ENCODE peak calls at places on chromosomes 5 and 9, in five cellular contexts. One of them, this sample, is unnamed.

GRCh38 chr5:149153751-149154610 is 12.7 kb downstream of the ABLIM3 start:
- DNase-seq in uterus: no peak
- DNase-seq in cardiac muscle cell: peak; percentile 38
- DNase-seq in lung: peak; percentile 45
- DNase-seq in psoas muscle: peak; percentile 71
- DNase-seq in this sample: peak; percentile 79

GRCh38 chr5:50727149-50727496 is 60.7 kb downstream of the PARP8 start:
- DNase-seq in cardiac muscle cell: peak; percentile 24
- DNase-seq in lung: no peak
- DNase-seq in psoas muscle: peak; percentile 22
- DNase-seq in uterus: no peak
- DNase-seq in this sample: peak; percentile 18

GRCh38 chr9:6272229-6272597 is 56.0 kb upstream of the TPD52L3 start:
- DNase-seq in cardiac muscle cell: peak; percentile 96
- DNase-seq in lung: peak; percentile 34
- DNase-seq in psoas muscle: no peak
- DNase-seq in uterus: peak; percentile 62
- DNase-seq in this sample: no peak

GRCh38 chr9:108809269-108809668 is 46.5 kb downstream of the ACTL7B start:
- DNase-seq in uterus: no peak
- DNase-seq in lung: no peak
- DNase-seq in cardiac muscle cell: no peak
- DNase-seq in psoas muscle: no peak
- DNase-seq in this sample: no peak

GRCh38 chr5:171724771-171725609 is 60.6 kb upstream of the SMIM23 start:
- DNase-seq in uterus: no peak
- DNase-seq in psoas muscle: no peak
- DNase-seq in lung: no peak
- DNase-seq in cardiac muscle cell: no peak
- DNase-seq in this sample: no peak

GRCh38 chr9:110382731-110383130 is 45.1 kb upstream of the TXNDC8 start:
- DNase-seq in cardiac muscle cell: no peak
- DNase-seq in uterus: no peak
- DNase-seq in lung: no peak
- DNase-seq in psoas muscle: no peak
- DNase-seq in this sample: no peak

GRCh38 chr9:33469891-33470290 is 3.8 kb downstream of the NOL6 start:
- DNase-seq in psoas muscle: no peak
- DNase-seq in cardiac muscle cell: no peak
- DNase-seq in lung: no peak
- DNase-seq in uterus: no peak
- DNase-seq in this sample: no peak

GRCh38 chr5:32157078-32157477 is 17.0 kb downstream of the GOLPH3 start:
- DNase-seq in psoas muscle: no peak
- DNase-seq in lung: no peak
- DNase-seq in cardiac muscle cell: no peak
- DNase-seq in uterus: no peak
- DNase-seq in this sample: no peak

GRCh38 chr9:37583522-37584121 is 7.4 kb upstream of the FBXO10 start:
- DNase-seq in psoas muscle: no peak
- DNase-seq in cardiac muscle cell: no peak
- DNase-seq in lung: no peak
- DNase-seq in uterus: no peak
- DNase-seq in this sample: no peak

GRCh38 chr9:546797-547223 is 294.7 kb upstream of the DMRT1 start:
- DNase-seq in psoas muscle: no peak
- DNase-seq in cardiac muscle cell: peak; percentile 95
- DNase-seq in lung: no peak
- DNase-seq in uterus: peak; percentile 55
- DNase-seq in this sample: no peak

GRCh38 chr5:21709766-21710165 is 1143.4 kb downstream of the CDH12 start:
- DNase-seq in psoas muscle: no peak
- DNase-seq in uterus: no peak
- DNase-seq in lung: no peak
- DNase-seq in cardiac muscle cell: no peak
- DNase-seq in this sample: no peak

GRCh38 chr9:30970186-30970585 is 1414.3 kb upstream of the ACO1 start:
- DNase-seq in cardiac muscle cell: no peak
- DNase-seq in psoas muscle: no peak
- DNase-seq in uterus: no peak
- DNase-seq in lung: no peak
- DNase-seq in this sample: no peak

GRCh38 chr5:124842725-124843595 is 96.5 kb upstream of the ZNF608 start:
- DNase-seq in lung: no peak
- DNase-seq in cardiac muscle cell: peak; percentile 39
- DNase-seq in uterus: no peak
- DNase-seq in psoas muscle: no peak
- DNase-seq in this sample: no peak

GRCh38 chr5:113354056-113354455 is 80.7 kb downstream of the TSSK1B start:
- DNase-seq in uterus: no peak
- DNase-seq in cardiac muscle cell: no peak
- DNase-seq in lung: no peak
- DNase-seq in psoas muscle: no peak
- DNase-seq in this sample: no peak

DNA sequence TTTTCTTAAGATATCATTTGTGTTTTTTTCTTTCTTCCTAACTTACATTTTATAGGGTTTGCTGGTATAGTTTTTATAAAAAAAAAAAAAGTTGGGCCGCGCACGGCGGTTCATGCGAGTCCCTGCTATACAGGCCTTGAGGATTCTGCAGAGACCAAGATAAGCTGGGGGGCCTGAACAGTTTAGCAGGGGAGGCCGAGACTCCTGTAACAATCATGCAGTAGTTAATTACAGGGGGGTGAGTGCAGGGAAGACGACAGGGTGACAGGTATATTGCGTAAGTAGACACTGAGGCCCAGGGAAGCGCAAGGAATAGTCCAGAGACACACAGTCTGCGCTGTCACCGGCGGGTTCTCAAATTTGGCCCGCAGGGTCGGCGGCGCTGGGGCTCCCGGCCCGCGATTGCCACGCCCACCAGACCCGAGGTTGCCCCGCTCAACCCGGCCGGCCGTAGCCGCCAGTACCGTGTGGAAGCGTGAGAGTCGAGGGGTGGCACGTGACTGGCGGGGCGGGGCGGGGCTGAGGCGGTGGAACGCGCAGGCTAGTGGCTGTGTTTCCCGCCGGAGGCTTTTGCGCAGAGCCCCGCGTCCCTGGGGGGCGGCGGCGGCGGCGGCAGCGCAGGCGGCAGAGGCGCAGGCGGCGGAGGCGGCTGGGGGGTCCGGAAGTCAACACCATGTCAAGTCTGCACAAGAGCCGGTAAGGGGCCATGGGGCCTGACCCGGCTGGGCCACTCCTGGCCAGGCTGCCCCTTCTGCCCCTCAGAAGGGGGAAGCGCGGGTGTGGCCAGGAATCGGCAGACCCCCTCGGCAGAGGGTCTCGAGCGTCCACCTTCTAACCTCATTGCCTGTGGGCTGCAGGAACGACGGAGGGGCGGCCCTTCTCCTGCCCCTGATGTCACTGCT is at the start of gene TBC1D13:
- DNase-seq in lung: peak; percentile 91
- DNase-seq in cardiac muscle cell: peak; percentile 91
- DNase-seq in psoas muscle: peak; percentile 92
- DNase-seq in uterus: peak; percentile 88
- DNase-seq in this sample: peak; percentile 96
- H3K27me3 ChIP-seq in lung: no peaks in the 10 kb centered on the region
- H3K27me3 ChIP-seq in cardiac muscle cell: no peaks in the 10 kb centered on the region
- H3K27me3 ChIP-seq in psoas muscle: no peaks in the 10 kb centered on the region
- H3K27me3 ChIP-seq in uterus: no peaks in the 10 kb centered on the region
- H3K27me3 ChIP-seq in this sample: no peaks in the 10 kb centered on the region

DNA sequence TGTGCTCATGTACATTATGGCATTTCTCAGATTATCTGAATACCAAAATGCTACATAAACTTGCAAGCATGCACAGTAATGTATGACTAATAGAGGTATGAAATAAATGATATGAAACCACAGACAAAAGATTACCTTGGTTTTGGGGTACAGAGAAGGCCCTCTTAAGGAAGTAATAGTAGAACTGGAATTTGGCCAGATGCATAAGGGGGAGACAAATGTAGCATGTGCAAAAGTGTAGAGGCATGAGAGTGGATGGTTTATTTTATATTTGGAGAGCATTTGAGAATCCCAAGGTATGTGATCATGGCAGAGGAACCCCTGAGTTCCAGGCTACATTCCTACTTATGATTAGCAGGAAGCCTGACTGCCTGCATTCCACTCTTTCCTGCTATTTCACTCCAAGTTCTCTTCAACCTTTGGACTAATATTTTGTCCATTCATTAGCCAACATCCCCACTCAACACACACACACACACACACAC is 74.2 kb downstream of the MAMDC2 start:
- DNase-seq in psoas muscle: no peak
- DNase-seq in lung: no peak
- DNase-seq in cardiac muscle cell: peak; percentile 70
- DNase-seq in uterus: no peak
- DNase-seq in this sample: no peak
- H3K4me1 ChIP-seq in psoas muscle: peaks cover 17% of the 10 kb centered on the region
- H3K4me1 ChIP-seq in lung: no peaks in the 10 kb centered on the region
- H3K4me1 ChIP-seq in cardiac muscle cell: no peaks in the 10 kb centered on the region
- H3K4me1 ChIP-seq in uterus: no peaks in the 10 kb centered on the region
- H3K4me1 ChIP-seq in this sample: peaks cover 3% of the 10 kb centered on the region

GRCh38 chr5:127652952-127653611 is 4.2 kb downstream of the CTXN3 start:
- DNase-seq in uterus: no peak
- DNase-seq in cardiac muscle cell: no peak
- DNase-seq in lung: no peak
- DNase-seq in psoas muscle: no peak
- DNase-seq in this sample: no peak
- H3K27me3 ChIP-seq in uterus: no peaks in the 10 kb centered on the region
- H3K27me3 ChIP-seq in cardiac muscle cell: no peaks in the 10 kb centered on the region
- H3K27me3 ChIP-seq in lung: no peaks in the 10 kb centered on the region
- H3K27me3 ChIP-seq in psoas muscle: no peaks in the 10 kb centered on the region
- H3K27me3 ChIP-seq in this sample: no peaks in the 10 kb centered on the region

DNA sequence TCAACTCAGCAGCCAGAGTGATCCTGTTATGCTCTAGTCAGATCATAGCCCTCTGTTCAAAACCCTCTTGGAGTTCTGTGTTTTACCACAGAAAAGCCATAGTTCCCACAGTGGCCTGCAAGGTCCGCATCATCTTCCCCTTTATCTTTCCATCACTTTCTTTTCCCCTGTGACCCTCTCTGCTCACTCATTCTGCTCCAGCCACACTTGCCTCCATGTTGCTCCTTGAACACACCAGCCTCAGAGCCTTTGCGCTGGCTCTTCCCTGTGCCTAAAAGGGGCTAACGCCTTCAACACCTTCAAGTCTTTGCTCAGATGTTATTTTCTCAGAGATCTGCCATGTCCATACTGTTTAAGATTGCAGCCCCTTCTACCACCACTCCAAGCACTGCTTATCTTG is 26.3 kb downstream of the CSF2 start:
- DNase-seq in psoas muscle: no peak
- DNase-seq in uterus: no peak
- DNase-seq in lung: no peak
- DNase-seq in cardiac muscle cell: no peak
- DNase-seq in this sample: no peak
- H3K4me1 ChIP-seq in psoas muscle: peaks cover 4% of the 10 kb centered on the region
- H3K4me1 ChIP-seq in uterus: no peaks in the 10 kb centered on the region
- H3K4me1 ChIP-seq in lung: no peaks in the 10 kb centered on the region
- H3K4me1 ChIP-seq in cardiac muscle cell: peaks cover 9% of the 10 kb centered on the region
- H3K4me1 ChIP-seq in this sample: peaks cover 5% of the 10 kb centered on the region

GRCh38 chr5:135050244-135050767 is 16.3 kb upstream of the PITX1 start:
- DNase-seq in psoas muscle: no peak
- DNase-seq in cardiac muscle cell: no peak
- DNase-seq in lung: no peak
- DNase-seq in uterus: no peak
- DNase-seq in this sample: peak; percentile 5

GRCh38 chr5:135048286-135048685 is 14.3 kb upstream of the PITX1 start:
- DNase-seq in cardiac muscle cell: no peak
- DNase-seq in uterus: no peak
- DNase-seq in lung: no peak
- DNase-seq in psoas muscle: no peak
- DNase-seq in this sample: no peak

GRCh38 chr5:135047347-135047695 is 13.3 kb upstream of the PITX1 start:
- DNase-seq in cardiac muscle cell: no peak
- DNase-seq in psoas muscle: no peak
- DNase-seq in uterus: no peak
- DNase-seq in lung: no peak
- DNase-seq in this sample: no peak

GRCh38 chr5:135046661-135047346 is 12.8 kb upstream of the PITX1 start:
- DNase-seq in uterus: no peak
- DNase-seq in psoas muscle: no peak
- DNase-seq in lung: no peak
- DNase-seq in cardiac muscle cell: no peak
- DNase-seq in this sample: no peak

DNA sequence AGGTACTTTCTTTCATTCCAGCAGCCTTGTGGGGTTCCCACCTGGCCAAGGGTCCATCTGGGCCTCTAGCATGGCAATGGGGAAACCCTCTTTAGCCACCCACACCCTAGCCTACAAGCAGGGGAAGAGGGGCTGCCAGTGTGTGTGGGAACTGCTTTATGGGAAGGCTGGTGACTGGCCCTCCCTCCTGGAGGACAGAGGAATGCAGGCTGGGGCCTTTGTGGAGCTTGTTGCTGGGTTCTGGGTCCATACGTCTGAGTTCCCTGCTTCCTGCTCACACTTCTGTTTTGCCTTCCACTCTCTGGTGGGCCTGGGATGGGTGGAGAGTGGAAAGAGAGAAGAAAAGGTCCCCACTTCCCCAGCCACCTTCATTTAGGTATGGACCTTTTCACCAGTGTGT is 14.9 kb upstream of the PITX1 start:
- DNase-seq in uterus: no peak
- DNase-seq in psoas muscle: no peak
- DNase-seq in cardiac muscle cell: no peak
- DNase-seq in lung: no peak
- DNase-seq in this sample: no peak
- H3K27me3 ChIP-seq in uterus: no peaks in the 10 kb centered on the region
- H3K27me3 ChIP-seq in psoas muscle: peaks cover 7% of the 10 kb centered on the region
- H3K27me3 ChIP-seq in cardiac muscle cell: peaks cover 100% of the 10 kb centered on the region
- H3K27me3 ChIP-seq in lung: peaks cover 15% of the 10 kb centered on the region
- H3K27me3 ChIP-seq in this sample: peaks cover 3% of the 10 kb centered on the region

DNA sequence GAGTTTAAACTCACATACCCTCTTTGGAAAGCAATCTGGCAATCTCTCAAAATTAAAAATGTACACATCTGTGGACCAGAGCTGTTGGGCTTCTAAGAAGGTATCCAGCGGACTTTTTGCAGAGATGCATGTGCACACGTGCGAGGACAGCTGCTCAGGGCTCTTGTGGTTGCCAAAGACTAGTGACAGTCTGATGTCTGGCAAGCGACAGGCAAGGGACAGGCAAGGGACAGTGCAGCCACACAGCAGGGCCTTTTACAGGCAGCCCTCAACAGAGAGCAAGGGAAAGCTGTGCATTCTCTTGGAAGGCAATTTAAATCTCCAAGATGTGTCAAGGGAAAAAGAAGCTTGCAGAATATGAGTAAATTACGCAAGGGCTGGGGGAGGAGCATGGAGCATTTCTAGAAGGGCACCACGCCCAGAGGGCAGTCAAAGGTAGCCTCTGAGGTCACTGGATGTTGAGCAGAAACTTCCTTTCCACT is 9.2 kb downstream of the GFPT2 start:
- DNase-seq in psoas muscle: peak; percentile 56
- DNase-seq in cardiac muscle cell: peak; percentile 83
- DNase-seq in lung: no peak
- DNase-seq in uterus: peak; percentile 67
- DNase-seq in this sample: peak; percentile 62
- H3K4me1 ChIP-seq in psoas muscle: no peaks in the 10 kb centered on the region
- H3K4me1 ChIP-seq in cardiac muscle cell: peaks cover 5% of the 10 kb centered on the region
- H3K4me1 ChIP-seq in lung: no peaks in the 10 kb centered on the region
- H3K4me1 ChIP-seq in uterus: peaks cover 4% of the 10 kb centered on the region
- H3K4me1 ChIP-seq in this sample: no peaks in the 10 kb centered on the region

GRCh38 chr9:131287366-131287765 is 2.2 kb upstream of the PLPP7 start:
- DNase-seq in cardiac muscle cell: no peak
- DNase-seq in psoas muscle: no peak
- DNase-seq in uterus: no peak
- DNase-seq in lung: no peak
- DNase-seq in this sample: peak; percentile 41
- H3K27me3 ChIP-seq in cardiac muscle cell: no peaks in the 10 kb centered on the region
- H3K27me3 ChIP-seq in psoas muscle: no peaks in the 10 kb centered on the region
- H3K27me3 ChIP-seq in uterus: no peaks in the 10 kb centered on the region
- H3K27me3 ChIP-seq in lung: no peaks in the 10 kb centered on the region
- H3K27me3 ChIP-seq in this sample: no peaks in the 10 kb centered on the region

This sample was measured in right cardiac atrium.